ENCODE peak calls at places on chromosomes 7 and 10, in nine cellular contexts. I is SW480; W is stimulated activated CD4-positive, alpha-beta T cell treated with anti-CD3 and anti-CD28 coated beads, Interleukin-2, amount 100 ng/mL, for 24 hours; G is fibroblast of the conjunctiva; Z is K562; F is trophoblast cell; Y is Right ventricle myocardium superior; A is endothelial cell; L is GM03348. N is an unnamed sample.

GRCh38 chr7:152144557-152145245 is 119.2 kb downstream of the GALNT11 start:
- DNase-seq in I (no peak), W (no peak), G (no peak), Z (no peak), F (no peak), Y (no peak), A (no peak), L (no peak), N (no peak)

GRCh38 chr7:66905689-66906088 is 15.3 kb upstream of the TMEM248 start:
- DNase-seq in I (no peak), W (no peak), G (no peak), Z (peak), F (peak), Y (no peak), A (no peak), L (no peak), N (no peak)

GRCh38 chr7:14800664-14801063 is 101.9 kb downstream of the DGKB start:
- DNase-seq in I (no peak), W (no peak), G (no peak), Z (no peak), F (no peak), Y (no peak), A (no peak), L (no peak), N (no peak)

GRCh38 chr7:74372060-74372408 is 81.7 kb upstream of the GTF2IRD1 start:
- DNase-seq in I (no peak), W (no peak), G (no peak), Z (no peak), F (no peak), Y (no peak), A (no peak), L (no peak), N (no peak)

GRCh38 chr7:139829654-139830130 is 628 bp downstream of the TBXAS1 start:
- DNase-seq in I (no peak), W (no peak), G (no peak), Z (no peak), F (no peak), Y (no peak), A (no peak), L (no peak), N (no peak)

GRCh38 chr10:113751116-113751728 is at the start of gene PLEKHS1:
- DNase-seq in I (peak), W (no peak), G (no peak), Z (no peak), F (no peak), Y (no peak), A (no peak), L (no peak), N (no peak)

GRCh38 chr7:155920068-155920461 is 107.8 kb upstream of the SHH start:
- DNase-seq in I (no peak), W (no peak), G (no peak), Z (no peak), F (no peak), Y (no peak), A (no peak), L (no peak), N (no peak)

GRCh38 chr7:27992092-27992491 is 188.5 kb downstream of the JAZF1 start:
- DNase-seq in I (no peak), W (no peak), G (no peak), Z (no peak), F (no peak), Y (no peak), A (no peak), L (no peak), N (no peak)

GRCh38 chr10:14478639-14479038 is 147.9 kb upstream of the FRMD4A start:
- DNase-seq in I (peak), W (peak), G (peak), Z (peak), F (peak), Y (peak), A (peak), L (peak), N (no peak)

GRCh38 chr10:89845541-89846275 is 144.3 kb downstream of the KIF20B start:
- DNase-seq in I (peak), W (no peak), G (no peak), Z (no peak), F (peak), Y (no peak), A (no peak), L (no peak), N (no peak)

GRCh38 chr7:157980774-157981173 is 606.8 kb downstream of the PTPRN2 start:
- DNase-seq in I (no peak), W (no peak), G (no peak), Z (no peak), F (no peak), Y (no peak), A (no peak), L (no peak), N (no peak)

GRCh38 chr7:38211940-38212339 is 33.9 kb downstream of the STARD3NL start:
- DNase-seq in I (no peak), W (no peak), G (no peak), Z (no peak), F (no peak), Y (peak), A (no peak), L (no peak), N (no peak)

GRCh38 chr10:48501226-48501625 is 103.6 kb downstream of the ARHGAP22 start:
- DNase-seq in I (no peak), W (no peak), G (no peak), Z (no peak), F (no peak), Y (no peak), A (no peak), L (no peak), N (no peak)

GRCh38 chr10:1416456-1417037 is 320.8 kb downstream of the ADARB2 start:
- DNase-seq in I (no peak), W (no peak), G (no peak), Z (no peak), F (no peak), Y (no peak), A (no peak), L (no peak), N (no peak)

GRCh38 chr7:133235212-133235883 is 17.5 kb upstream of the EXOC4 start:
- DNase-seq in I (no peak), W (no peak), G (no peak), Z (no peak), F (no peak), Y (no peak), A (no peak), L (no peak), N (no peak)

GRCh38 chr7:415646-416525 is 103.8 kb downstream of the PDGFA start:
- DNase-seq in I (no peak), W (no peak), G (no peak), Z (no peak), F (no peak), Y (no peak), A (no peak), L (no peak), N (no peak)

GRCh38 chr7:132116369-132116768 is 459.9 kb downstream of the PLXNA4 start:
- DNase-seq in I (no peak), W (no peak), G (no peak), Z (no peak), F (peak), Y (no peak), A (no peak), L (peak), N (no peak)

GRCh38 chr7:158375034-158375433 is 212.6 kb downstream of the PTPRN2 start:
- DNase-seq in I (no peak), W (no peak), G (no peak), Z (no peak), F (no peak), Y (no peak), A (no peak), L (no peak), N (no peak)

GRCh38 chr7:128893251-128894100 is 17.0 kb downstream of the KCP start:
- DNase-seq in I (peak), W (no peak), G (no peak), Z (no peak), F (peak), Y (peak), A (no peak), L (no peak), N (no peak)

GRCh38 chr7:40717242-40717641 is 582.4 kb downstream of the SUGCT start:
- DNase-seq in I (peak), W (peak), G (peak), Z (no peak), F (peak), Y (peak), A (peak), L (peak), N (peak)

GRCh38 chr7:151249732-151250072 is 1.2 kb upstream of the SMARCD3 start:
- DNase-seq in I (peak), W (no peak), G (no peak), Z (peak), F (peak), Y (peak), A (no peak), L (peak), N (peak)